ENCODE peak calls at places on chromosome 4, in seven cellular contexts. O is Calu3; T is spleen; W is RPMI8226; C is lower leg skin; Z is skeletal muscle cell; R is activated CD4-positive, alpha-beta T cell treated with anti-CD3 and anti-CD28 coated beads, Interleukin-2, amount 10 ng/mL, durations not matched to agents 7 days and 5 days. Y is an unnamed sample.

GRCh38 chr4:38889143-38889542 is 21.5 kb downstream of the FAM114A1 start:
- DNase-seq in T (no peak), C (no peak), O (no peak), Z (peak), R (no peak), W (no peak), Y (no peak)

GRCh38 chr4:94038195-94038594 is 169.5 kb upstream of the SMARCAD1 start:
- DNase-seq in Z (no peak), O (no peak), R (no peak), T (no peak), W (no peak), C (no peak), Y (no peak)

GRCh38 chr4:15234101-15234500 is 193.7 kb upstream of the C1QTNF7 start:
- DNase-seq in R (no peak), Z (peak), C (no peak), T (no peak), W (no peak), O (no peak), Y (no peak)

GRCh38 chr4:99324978-99325377 is 3.8 kb upstream of the ADH1B start:
- DNase-seq in T (no peak), W (no peak), Z (peak), C (peak), O (no peak), R (no peak), Y (no peak)

GRCh38 chr4:182975806-182976205 is 58.6 kb upstream of the DCTD start:
- DNase-seq in Z (peak), C (no peak), T (no peak), W (no peak), O (no peak), R (no peak), Y (no peak)

GRCh38 chr4:115054836-115055235 is 58.6 kb downstream of the NDST4 start:
- DNase-seq in Z (no peak), T (peak), W (peak), C (no peak), O (no peak), R (no peak), Y (no peak)

GRCh38 chr4:169179609-169180526 is 90.9 kb downstream of the SH3RF1 start:
- DNase-seq in T (no peak), Z (no peak), R (no peak), O (no peak), W (no peak), C (no peak), Y (no peak)

GRCh38 chr4:65561164-65561563 is 109.1 kb downstream of the EPHA5 start:
- DNase-seq in O (no peak), R (no peak), C (no peak), Z (no peak), T (no peak), W (no peak), Y (no peak)

GRCh38 chr4:143721317-143721716 is 20.8 kb upstream of the FREM3 start:
- DNase-seq in C (no peak), R (no peak), Z (no peak), W (no peak), O (no peak), T (no peak), Y (no peak)

GRCh38 chr4:178174756-178175155 is 732.5 kb upstream of the AGA start:
- DNase-seq in Z (no peak), W (no peak), O (no peak), C (no peak), R (no peak), T (no peak), Y (no peak)

GRCh38 chr4:61011051-61011450 is 189.1 kb upstream of the ADGRL3 start:
- DNase-seq in Z (no peak), W (no peak), R (no peak), O (no peak), T (no peak), C (no peak), Y (no peak)

GRCh38 chr4:175125410-175126068 is 207.4 kb downstream of the ADAM29 start:
- DNase-seq in C (no peak), O (no peak), Z (no peak), R (no peak), W (no peak), T (no peak), Y (no peak)

GRCh38 chr4:116885579-116885978 is 199.8 kb downstream of the TRAM1L1 start:
- DNase-seq in W (no peak), C (no peak), R (no peak), O (no peak), Z (no peak), T (no peak), Y (no peak)

GRCh38 chr4:84258905-84259830 is 239.9 kb downstream of the NKX6-1 start:
- DNase-seq in T (no peak), O (peak), Z (no peak), W (peak), R (no peak), C (no peak), Y (no peak)

GRCh38 chr4:123643691-123644090 is 247.1 kb downstream of the SPRY1 start:
- DNase-seq in Z (no peak), C (no peak), T (no peak), R (no peak), W (no peak), O (no peak), Y (no peak)

GRCh38 chr4:23889814-23890269 is at the start of gene PPARGC1A:
- DNase-seq in W (peak), O (peak), R (no peak), Z (no peak), C (peak), T (no peak), Y (peak)

GRCh38 chr4:185589067-185589844 is 53.9 kb upstream of the PDLIM3 start:
- DNase-seq in R (no peak), O (no peak), C (no peak), W (no peak), T (no peak), Z (peak), Y (no peak)

GRCh38 chr4:1012031-1012739 is 759 bp downstream of the FGFRL1 start:
- DNase-seq in C (no peak), O (peak), Z (no peak), W (peak), R (peak), T (peak), Y (no peak)

GRCh38 chr4:138223191-138223910 is 18.8 kb downstream of the SLC7A11 start:
- DNase-seq in R (no peak), O (no peak), C (no peak), T (no peak), W (peak), Z (no peak), Y (no peak)

GRCh38 chr4:173056708-173057107 is 111.9 kb upstream of the GALNT7 start:
- DNase-seq in T (no peak), O (no peak), Z (no peak), C (no peak), R (no peak), W (no peak), Y (peak)

GRCh38 chr4:36088542-36088941 is 155.8 kb downstream of the ARAP2 start:
- DNase-seq in Z (no peak), R (no peak), O (no peak), W (no peak), T (no peak), C (no peak), Y (no peak)

GRCh38 chr4:152171556-152171955 is 364.3 kb downstream of the FBXW7 start:
- DNase-seq in O (no peak), W (no peak), Z (no peak), C (no peak), R (no peak), T (no peak), Y (no peak)

GRCh38 chr4:120691536-120691935 is 231.0 kb downstream of the PRDM5 start:
- DNase-seq in C (no peak), O (no peak), T (no peak), W (no peak), Z (peak), R (no peak), Y (no peak)

GRCh38 chr4:81914623-81915022 is 442.9 kb upstream of the RASGEF1B start:
- DNase-seq in O (no peak), T (no peak), R (no peak), Z (no peak), C (no peak), W (no peak), Y (no peak)

GRCh38 chr4:84994280-84994679 is 27.8 kb upstream of the WDFY3 start:
- DNase-seq in W (no peak), Z (no peak), R (no peak), O (no peak), C (no peak), T (no peak), Y (no peak)

GRCh38 chr4:163142246-163142645 is 24.4 kb downstream of the NAF1 start:
- DNase-seq in Z (no peak), R (no peak), W (no peak), O (no peak), T (no peak), C (no peak), Y (no peak)

GRCh38 chr4:105184316-105184988 is 37.8 kb downstream of the TET2 start:
- DNase-seq in W (no peak), T (no peak), O (no peak), R (no peak), Z (no peak), C (no peak), Y (no peak)

GRCh38 chr4:161097821-161098220 is 1066.0 kb downstream of the FSTL5 start:
- DNase-seq in R (no peak), O (no peak), T (no peak), C (no peak), Z (peak), W (no peak), Y (no peak)

GRCh38 chr4:74311696-74312313 is 3.5 kb downstream of the EPGN start:
- DNase-seq in R (peak), T (no peak), O (peak), C (no peak), Z (peak), W (peak), Y (peak)

Y was measured in NCI-H2029 treated with DMSO at 0.1 percent for 48 hours.